ENCODE peak calls at places on chromosomes 2 and 18, in six cellular contexts. One of them, this sample, is unnamed.

GRCh38 chr2:102001767-102002142 is 10.0 kb downstream of the IL1R2 start:
- DNase-seq in H9: no peak
- DNase-seq in trophoblast cell: peak
- DNase-seq in H1: no peak
- DNase-seq in IMR-90: no peak
- DNase-seq in neuronal stem cell: no peak
- DNase-seq in this sample: no peak

GRCh38 chr2:212905640-212906201 is 245.7 kb downstream of the IKZF2 start:
- DNase-seq in H1: no peak
- DNase-seq in H9: no peak
- DNase-seq in trophoblast cell: peak
- DNase-seq in IMR-90: peak
- DNase-seq in neuronal stem cell: peak
- DNase-seq in this sample: peak

GRCh38 chr2:121066526-121066925 is 218.5 kb downstream of the TFCP2L1 start:
- DNase-seq in trophoblast cell: no peak
- DNase-seq in neuronal stem cell: no peak
- DNase-seq in IMR-90: no peak
- DNase-seq in H1: no peak
- DNase-seq in H9: peak
- DNase-seq in this sample: peak

GRCh38 chr18:5159080-5159479 is 38.0 kb downstream of the AKAIN1 start:
- DNase-seq in IMR-90: no peak
- DNase-seq in H1: no peak
- DNase-seq in trophoblast cell: no peak
- DNase-seq in neuronal stem cell: no peak
- DNase-seq in H9: no peak
- DNase-seq in this sample: no peak

GRCh38 chr2:207830778-207831549 is 61.3 kb upstream of the FZD5 start:
- DNase-seq in IMR-90: no peak
- DNase-seq in H9: no peak
- DNase-seq in neuronal stem cell: no peak
- DNase-seq in trophoblast cell: no peak
- DNase-seq in H1: no peak
- DNase-seq in this sample: no peak

GRCh38 chr2:218813771-218814460 is 17.7 kb downstream of the PRKAG3 start:
- DNase-seq in trophoblast cell: no peak
- DNase-seq in IMR-90: no peak
- DNase-seq in H9: no peak
- DNase-seq in neuronal stem cell: no peak
- DNase-seq in H1: no peak
- DNase-seq in this sample: no peak

GRCh38 chr2:96884299-96885156 is 14.6 kb upstream of the SEMA4C start:
- DNase-seq in trophoblast cell: peak
- DNase-seq in neuronal stem cell: no peak
- DNase-seq in H9: no peak
- DNase-seq in H1: no peak
- DNase-seq in IMR-90: no peak
- DNase-seq in this sample: no peak

GRCh38 chr2:84886791-84887190 is 5.9 kb upstream of the TRABD2A start:
- DNase-seq in H9: peak
- DNase-seq in neuronal stem cell: no peak
- DNase-seq in IMR-90: no peak
- DNase-seq in trophoblast cell: peak
- DNase-seq in H1: no peak
- DNase-seq in this sample: no peak

GRCh38 chr18:11096839-11097750 is 52.3 kb downstream of the PIEZO2 start:
- DNase-seq in H1: no peak
- DNase-seq in trophoblast cell: no peak
- DNase-seq in neuronal stem cell: no peak
- DNase-seq in IMR-90: no peak
- DNase-seq in H9: no peak
- DNase-seq in this sample: peak

GRCh38 chr18:3248062-3248669 is 565 bp downstream of the MYL12A start:
- DNase-seq in neuronal stem cell: peak
- DNase-seq in trophoblast cell: peak
- DNase-seq in IMR-90: peak
- DNase-seq in H1: no peak
- DNase-seq in H9: no peak
- DNase-seq in this sample: peak

GRCh38 chr2:207513577-207514257 is 16.0 kb upstream of the CREB1 start:
- DNase-seq in H1: no peak
- DNase-seq in trophoblast cell: peak
- DNase-seq in H9: no peak
- DNase-seq in neuronal stem cell: no peak
- DNase-seq in IMR-90: peak
- DNase-seq in this sample: peak

GRCh38 chr18:53755914-53756606 is 468.4 kb downstream of the MBD2 start:
- DNase-seq in H1: no peak
- DNase-seq in trophoblast cell: peak
- DNase-seq in H9: no peak
- DNase-seq in neuronal stem cell: no peak
- DNase-seq in IMR-90: no peak
- DNase-seq in this sample: no peak
- H2AFZ ChIP-seq in H1: no peak
- H2AFZ ChIP-seq in trophoblast cell: no peak
- H2AFZ ChIP-seq in H9: no peak
- H2AFZ ChIP-seq in neuronal stem cell: no peak
- H2AFZ ChIP-seq in IMR-90: no peak
- H2AFZ ChIP-seq in this sample: no peak

DNA sequence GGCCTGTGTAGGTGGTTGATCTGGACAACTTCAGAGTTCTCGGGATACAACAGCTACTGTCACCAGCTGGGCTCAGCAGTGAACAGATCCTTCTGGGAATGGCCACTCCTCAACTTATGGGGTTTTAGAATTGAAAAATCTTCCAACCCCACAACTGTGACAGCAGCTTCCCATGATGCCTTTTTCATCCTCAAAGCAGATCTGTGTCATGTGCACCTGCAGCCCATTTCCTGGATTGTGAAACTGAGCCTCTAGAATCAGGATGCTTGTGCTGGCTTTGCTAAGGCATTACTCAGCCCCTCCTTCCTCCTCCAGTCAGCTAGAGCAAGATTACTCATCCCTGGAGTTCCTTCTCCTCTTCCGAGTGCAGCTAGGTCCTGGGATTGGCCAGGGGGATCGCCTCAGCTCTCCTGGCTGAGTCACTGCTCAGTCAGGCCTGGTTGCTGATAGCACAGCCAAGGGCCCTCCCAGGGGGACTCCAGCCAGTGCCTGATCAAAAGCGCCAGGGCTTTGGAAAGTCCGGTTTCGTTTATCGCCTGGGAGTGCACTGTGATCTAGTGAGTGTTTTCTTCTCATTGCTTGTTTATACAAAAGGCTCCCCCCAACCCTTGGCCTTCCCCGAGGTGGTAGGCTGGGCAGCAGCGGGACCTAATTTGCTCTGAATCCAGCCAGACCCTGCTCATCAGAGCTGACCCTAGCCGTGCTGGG is 2.4 kb upstream of the LPIN1 start:
- DNase-seq in IMR-90: peak
- DNase-seq in trophoblast cell: peak
- DNase-seq in neuronal stem cell: peak
- DNase-seq in H1: peak
- DNase-seq in H9: peak
- DNase-seq in this sample: peak
- H2AK5ac ChIP-seq in IMR-90: peak
- H2AK5ac ChIP-seq in trophoblast cell: peak
- H2AK5ac ChIP-seq in neuronal stem cell: peak
- H2AK5ac ChIP-seq in H1: no peak
- H2AK5ac ChIP-seq in H9: no peak
- H2AK5ac ChIP-seq in this sample: peak

GRCh38 chr2:143936758-143937562 is 583.0 kb downstream of the ZEB2 start:
- DNase-seq in trophoblast cell: no peak
- DNase-seq in neuronal stem cell: peak
- DNase-seq in H9: peak
- DNase-seq in H1: peak
- DNase-seq in IMR-90: peak
- DNase-seq in this sample: peak
- H3K23ac ChIP-seq in trophoblast cell: no peak
- H3K23ac ChIP-seq in neuronal stem cell: peak
- H3K23ac ChIP-seq in H9: no peak
- H3K23ac ChIP-seq in H1: no peak
- H3K23ac ChIP-seq in IMR-90: peak
- H3K23ac ChIP-seq in this sample: peak

GRCh38 chr2:8573942-8574195 is 108.0 kb upstream of the ID2 start:
- DNase-seq in neuronal stem cell: no peak
- DNase-seq in H1: no peak
- DNase-seq in IMR-90: no peak
- DNase-seq in trophoblast cell: no peak
- DNase-seq in H9: no peak
- DNase-seq in this sample: no peak
- H2AFZ ChIP-seq in neuronal stem cell: no peak
- H2AFZ ChIP-seq in H1: no peak
- H2AFZ ChIP-seq in IMR-90: peak
- H2AFZ ChIP-seq in trophoblast cell: no peak
- H2AFZ ChIP-seq in H9: no peak
- H2AFZ ChIP-seq in this sample: no peak